ENCODE peak calls at places on chromosome 1, in eight cellular contexts. B, O, V, H, W, F, Z and L are unnamed samples.

GRCh38 chr1:46550751-46551231 is 656 bp downstream of the KNCN start:
- DNase-seq in B (no peak), O (no peak), V (no peak), H (no peak), W (no peak), F (no peak), Z (no peak), L (no peak)

GRCh38 chr1:68384321-68384813 is 65.4 kb downstream of the RPE65 start:
- DNase-seq in B (peak), O (peak), V (peak), H (no peak), W (peak), F (peak), Z (no peak), L (peak)

GRCh38 chr1:37602750-37603694 is 7.3 kb upstream of the GNL2 start:
- DNase-seq in B (peak), O (peak), V (peak), H (peak), W (peak), F (no peak), Z (no peak), L (peak)

GRCh38 chr1:11948822-11949458 is 14.4 kb downstream of the PLOD1 start:
- DNase-seq in B (no peak), O (no peak), V (peak), H (no peak), W (no peak), F (no peak), Z (no peak), L (no peak)

GRCh38 chr1:90835172-90835660 is 118.1 kb upstream of the BARHL2 start:
- DNase-seq in B (no peak), O (no peak), V (no peak), H (peak), W (no peak), F (no peak), Z (no peak), L (no peak)

GRCh38 chr1:22250724-22251123 is 107.8 kb upstream of the WNT4 start:
- DNase-seq in B (no peak), O (peak), V (peak), H (no peak), W (no peak), F (no peak), Z (no peak), L (no peak)

GRCh38 chr1:9066945-9067807 is 2.3 kb downstream of the SLC2A5 start:
- DNase-seq in B (no peak), O (no peak), V (peak), H (no peak), W (peak), F (no peak), Z (no peak), L (no peak)

GRCh38 chr1:190679032-190679431 is 201.4 kb upstream of the BRINP3 start:
- DNase-seq in B (no peak), O (no peak), V (no peak), H (no peak), W (no peak), F (no peak), Z (no peak), L (no peak)

GRCh38 chr1:21857142-21857839 is 45.2 kb downstream of the LDLRAD2 start:
- DNase-seq in B (no peak), O (no peak), V (peak), H (no peak), W (no peak), F (no peak), Z (no peak), L (peak)

GRCh38 chr1:28456078-28456477 is 49.8 kb upstream of the RCC1 start:
- DNase-seq in B (no peak), O (peak), V (peak), H (no peak), W (peak), F (no peak), Z (no peak), L (peak)

GRCh38 chr1:229640455-229640854 is 14.4 kb downstream of the URB2 start:
- DNase-seq in B (no peak), O (no peak), V (no peak), H (no peak), W (no peak), F (no peak), Z (no peak), L (no peak)

GRCh38 chr1:63545780-63546179 is 22.5 kb downstream of the EFCAB7 start:
- DNase-seq in B (no peak), O (no peak), V (peak), H (no peak), W (peak), F (peak), Z (no peak), L (no peak)

GRCh38 chr1:229689273-229689672 is 63.2 kb downstream of the URB2 start:
- DNase-seq in B (no peak), O (no peak), V (no peak), H (no peak), W (no peak), F (no peak), Z (no peak), L (no peak)

GRCh38 chr1:188669715-188670114 is 1807.9 kb downstream of the BRINP3 start:
- DNase-seq in B (no peak), O (no peak), V (no peak), H (no peak), W (peak), F (peak), Z (no peak), L (no peak)

GRCh38 chr1:15328785-15329480 is 80.8 kb upstream of the EFHD2 start:
- DNase-seq in B (no peak), O (no peak), V (peak), H (no peak), W (peak), F (no peak), Z (no peak), L (no peak)

GRCh38 chr1:232174306-232174705 is 455.6 kb downstream of the SIPA1L2 start:
- DNase-seq in B (no peak), O (no peak), V (no peak), H (no peak), W (no peak), F (no peak), Z (no peak), L (no peak)